ENCODE peak calls at places on chromosomes 4 and X, in four cellular contexts. H is IMR-90, X is mesendoderm, F is H9. Q is an unnamed sample.

GRCh38 chrX:138775501-138775900 is 64.0 kb upstream of the FGF13 start:
- DNase-seq in X (peak; percentile 42), F (no peak), H (peak; percentile 21), Q (no peak)

GRCh38 chrX:76538860-76539259 is 111.3 kb downstream of the MAGEE1 start:
- DNase-seq in F (peak; percentile 39), X (peak; percentile 20), H (no peak), Q (no peak)

GRCh38 chr4:88967883-88968316 is 89.1 kb downstream of the FAM13A start:
- DNase-seq in X (no peak), H (no peak), F (no peak), Q (no peak)

GRCh38 chrX:120672389-120672788 is 42.5 kb upstream of the C1GALT1C1 start:
- DNase-seq in F (no peak), H (peak; percentile 64), X (no peak), Q (no peak)

GRCh38 chr4:99435154-99435553 is at the start of gene ADH7:
- DNase-seq in F (no peak), X (no peak), H (no peak), Q (no peak)

GRCh38 chrX:21770631-21771321 is 12.9 kb upstream of the SMPX start:
- DNase-seq in H (no peak), X (peak; percentile 61), F (peak; percentile 49), Q (no peak)

GRCh38 chr4:66300336-66300934 is 630.1 kb upstream of the EPHA5 start:
- DNase-seq in H (no peak), X (no peak), F (no peak), Q (no peak)

GRCh38 chr4:109294468-109295020 is 7.9 kb downstream of the COL25A1 start:
- DNase-seq in X (no peak), H (peak; percentile 13), F (no peak), Q (no peak)

GRCh38 chr4:122672091-122672490 is 51.2 kb upstream of the IL21 start:
- DNase-seq in F (no peak), X (no peak), H (no peak), Q (no peak)

GRCh38 chrX:154138857-154139256 is 5.2 kb upstream of the OPN1LW start:
- DNase-seq in X (no peak), H (no peak), F (no peak), Q (no peak)

GRCh38 chr4:1368421-1369090 is 21.5 kb downstream of the UVSSA start:
- DNase-seq in H (no peak), X (no peak), F (peak; percentile 62), Q (peak; percentile 60)

GRCh38 chrX:107729558-107730297 is 45.9 kb downstream of the TSC22D3 start:
- DNase-seq in X (peak; percentile 65), F (peak; percentile 75), H (no peak), Q (no peak)

GRCh38 chr4:16136321-16136720 is 52.5 kb upstream of the PROM1 start:
- DNase-seq in F (no peak), H (no peak), X (no peak), Q (no peak)

GRCh38 chr4:41181037-41181436 is 33.3 kb downstream of the APBB2 start:
- DNase-seq in X (no peak), H (no peak), F (no peak), Q (no peak)

GRCh38 chrX:130032552-130032951 is 50.1 kb downstream of the BCORL1 start:
- DNase-seq in X (no peak), H (no peak), F (no peak), Q (no peak)

GRCh38 chrX:49277520-49277799 is 7.9 kb downstream of the PPP1R3F start:
- DNase-seq in X (no peak), F (no peak), H (no peak), Q (no peak)

GRCh38 chrX:41480508-41481260 is 33.5 kb downstream of the NYX start:
- DNase-seq in H (no peak), F (no peak), X (no peak), Q (no peak)

GRCh38 chr4:3302164-3302785 is 9.5 kb downstream of the RGS12 start:
- DNase-seq in H (no peak), X (no peak), F (no peak), Q (no peak)

GRCh38 chr4:2393353-2394270 is 24.8 kb downstream of the ZFYVE28 start:
- DNase-seq in X (peak; percentile 56), H (no peak), F (peak; percentile 83), Q (no peak)

GRCh38 chr4:109441858-109442480 is 8.4 kb downstream of the SEC24B start:
- DNase-seq in H (peak; percentile 19), F (no peak), X (no peak), Q (no peak)

GRCh38 chr4:113457886-113458285 is 303.7 kb downstream of the CAMK2D start:
- DNase-seq in X (no peak), H (peak; percentile 65), F (no peak), Q (no peak)

GRCh38 chrX:122555925-122556324 is 628.2 kb upstream of the GRIA3 start:
- DNase-seq in H (no peak), F (no peak), X (no peak), Q (no peak)

GRCh38 chrX:6244666-6245065 is 16.0 kb upstream of the NLGN4X start:
- DNase-seq in F (no peak), X (no peak), H (no peak), Q (no peak)

GRCh38 chr4:187929024-187929423 is 66.5 kb upstream of the ZFP42 start:
- DNase-seq in X (peak; percentile 71), F (peak; percentile 66), H (no peak), Q (peak; percentile 75)

GRCh38 chr4:144645621-144646522 is at the start of gene HHIP:
- DNase-seq in X (peak; percentile 61), F (peak; percentile 53), H (peak; percentile 65), Q (no peak)

GRCh38 chrX:23228950-23229448 is 105.7 kb upstream of the PTCHD1 start:
- DNase-seq in H (no peak), F (no peak), X (peak; percentile 45), Q (no peak)

GRCh38 chr4:24885342-24885741 is 27.5 kb downstream of the CCDC149 start:
- DNase-seq in H (no peak), X (peak; percentile 9), F (no peak), Q (no peak)

GRCh38 chr4:153523941-153524386 is 57.8 kb downstream of the TMEM131L start:
- DNase-seq in X (peak; percentile 78), F (no peak), H (peak; percentile 45), Q (no peak)

GRCh38 chr4:153521467-153521866 is 55.3 kb downstream of the TMEM131L start:
- DNase-seq in X (no peak), H (no peak), F (no peak), Q (no peak)

GRCh38 chr4:153522800-153523089 is 56.6 kb downstream of the TMEM131L start:
- DNase-seq in F (no peak), X (no peak), H (no peak), Q (no peak)

GRCh38 chr4:153521995-153522799 is 56.0 kb downstream of the TMEM131L start:
- DNase-seq in H (no peak), F (peak; percentile 61), X (peak; percentile 70), Q (no peak)

GRCh38 chr4:153523171-153523757 is 57.1 kb downstream of the TMEM131L start:
- DNase-seq in F (no peak), X (peak; percentile 76), H (no peak), Q (no peak)
- H3K56ac ChIP-seq in F (no peak overlapping the region), X (no peak overlapping the region), H (no peak overlapping the region), Q (no peak overlapping the region)

DNA sequence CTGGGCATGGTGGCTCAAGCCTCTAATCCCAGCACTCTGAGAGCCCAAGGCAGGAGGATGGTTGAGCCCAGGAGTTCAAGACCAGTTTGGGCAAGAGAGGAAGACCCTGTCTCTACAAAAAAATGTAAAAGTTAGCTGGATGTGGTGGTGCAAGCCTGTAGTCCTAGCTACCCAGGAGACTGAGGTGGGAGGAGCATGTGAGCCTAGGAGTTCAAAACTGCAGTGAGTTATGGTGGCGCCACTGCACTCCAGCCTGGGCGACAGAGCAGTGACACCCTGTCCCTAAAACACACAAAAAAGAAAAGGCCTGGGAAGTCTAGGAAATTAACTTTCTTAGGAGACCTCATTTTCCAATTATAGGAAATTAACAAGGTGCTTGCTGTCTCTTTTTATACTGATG is 76.8 kb downstream of the JAKMIP1 start:
- DNase-seq in X (no peak), H (no peak), F (no peak), Q (no peak)
- H3K56ac ChIP-seq in X (peak overlapping the region; percentile 28), H (no peak overlapping the region), F (no peak overlapping the region), Q (no peak overlapping the region)

DNA sequence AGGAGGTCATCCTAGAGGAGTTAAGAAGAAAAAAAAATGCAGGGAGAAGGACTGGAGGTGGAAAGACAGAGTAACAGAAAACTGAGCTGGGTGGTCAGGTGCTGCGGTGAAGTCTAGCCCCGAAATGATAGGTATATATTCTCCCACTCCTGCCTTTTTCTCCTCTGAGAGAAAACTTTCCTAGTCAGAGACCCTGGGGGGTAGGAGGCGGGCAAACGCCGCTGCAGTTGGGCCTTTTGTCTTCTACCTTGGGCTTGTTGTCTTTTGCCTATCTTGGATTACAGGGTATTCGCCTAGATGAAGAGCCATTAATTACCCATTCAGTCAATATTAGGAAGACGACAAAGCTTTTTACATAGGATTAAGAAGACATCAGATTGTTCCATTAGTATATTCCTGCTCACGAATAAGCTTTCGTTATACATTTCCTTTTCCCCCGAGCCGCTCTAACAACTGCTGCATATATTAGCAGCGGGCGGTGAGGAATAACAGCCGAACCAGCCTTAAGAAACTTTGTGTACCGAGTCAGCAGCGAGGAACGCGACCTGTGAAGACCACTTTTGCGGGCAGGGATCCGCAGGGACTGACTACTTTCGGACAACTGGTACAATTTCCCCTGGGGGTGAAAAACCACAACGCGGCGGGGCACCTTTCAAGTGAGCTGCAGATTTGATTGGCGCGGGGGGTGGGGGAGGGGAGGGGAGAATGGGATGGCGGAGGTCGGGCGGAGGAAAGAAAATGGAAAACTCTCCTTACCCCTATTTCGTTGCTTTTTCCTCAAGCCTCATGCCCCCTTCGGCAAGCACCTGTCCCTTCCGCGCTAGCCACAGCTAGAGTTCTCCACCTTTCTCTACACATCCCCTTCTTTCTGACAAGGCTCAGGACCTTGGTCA is 5.7 kb upstream of the PITX2 start:
- DNase-seq in F (peak; percentile 56), X (peak; percentile 65), H (no peak), Q (no peak)
- H3K56ac ChIP-seq in F (no peak overlapping the region), X (peak overlapping the region; percentile 25), H (no peak overlapping the region), Q (no peak overlapping the region)

GRCh38 chr4:129968366-129968765 is 872.4 kb downstream of the C4orf33 start:
- DNase-seq in H (no peak), X (no peak), F (no peak), Q (no peak)
- H3K56ac ChIP-seq in H (no peak overlapping the region), X (no peak overlapping the region), F (no peak overlapping the region), Q (no peak overlapping the region)

Q was measured in H1.